ENCODE peak calls at places on chromosomes 1 and 21, in seven cellular contexts. F is ELF-1; J is cerebellum; L is astrocyte of the cerebellum; K is renal cortical epithelial cell; X is stimulated activated CD8-positive, alpha-beta memory T cell treated with anti-CD3 and anti-CD28 coated beads, Interleukin-4, amount 100 ng/mL, for 48 hours; Y is brain pericyte. M is an unnamed sample.

GRCh38 chr1:36948147-36948546 is 86.2 kb downstream of the GRIK3 start:
- DNase-seq in F (no peak), J (no peak), L (no peak), K (no peak), X (no peak), Y (no peak), M (no peak)

GRCh38 chr1:47837046-47837830 is 159.9 kb downstream of the TRABD2B start:
- DNase-seq in F (no peak), J (no peak), L (no peak), K (no peak), X (no peak), Y (no peak), M (no peak)

GRCh38 chr1:225655509-225656258 is 2.8 kb upstream of the ENAH start:
- DNase-seq in F (peak), J (no peak), L (peak), K (peak), X (no peak), Y (peak), M (no peak)

GRCh38 chr1:167066333-167067122 is 23.6 kb downstream of the GPA33 start:
- DNase-seq in F (peak), J (peak), L (peak), K (peak), X (peak), Y (no peak), M (peak)

GRCh38 chr21:24705201-24705600 is 902.1 kb downstream of the MRPL39 start:
- DNase-seq in F (no peak), J (no peak), L (no peak), K (peak), X (no peak), Y (no peak), M (no peak)

GRCh38 chr1:29196863-29197589 is 15.3 kb upstream of the SRSF4 start:
- DNase-seq in F (peak), J (no peak), L (peak), K (peak), X (no peak), Y (no peak), M (no peak)

GRCh38 chr1:154937988-154938386 is 1.5 kb upstream of the PMVK start:
- DNase-seq in F (no peak), J (no peak), L (no peak), K (no peak), X (no peak), Y (no peak), M (no peak)

GRCh38 chr1:154714638-154715037 is 106.7 kb upstream of the ADAR start:
- DNase-seq in F (no peak), J (no peak), L (no peak), K (peak), X (no peak), Y (no peak), M (no peak)

GRCh38 chr1:53693773-53694717 is 44.9 kb downstream of the GLIS1 start:
- DNase-seq in F (no peak), J (no peak), L (no peak), K (no peak), X (no peak), Y (no peak), M (no peak)

GRCh38 chr21:10272216-10272615 is 249.2 kb upstream of the TPTE start:
- DNase-seq in F (no peak), J (no peak), L (no peak), K (peak), X (no peak), Y (no peak), M (no peak)

GRCh38 chr1:9251501-9251900 is 16.9 kb downstream of the H6PD start:
- DNase-seq in F (no peak), J (no peak), L (no peak), K (no peak), X (no peak), Y (no peak), M (no peak)

GRCh38 chr1:64865105-64865757 is 101.1 kb downstream of the JAK1 start:
- DNase-seq in F (no peak), J (no peak), L (no peak), K (no peak), X (no peak), Y (no peak), M (no peak)

GRCh38 chr1:34915521-34915920 is 13.9 kb downstream of the DLGAP3 start:
- DNase-seq in F (no peak), J (no peak), L (no peak), K (no peak), X (no peak), Y (no peak), M (no peak)